ENCODE peak calls at places on chromosomes 5 and 9, in eight cellular contexts. S, O, P, V, E, Z, C and B are unnamed samples. For H3K27me3 and H3K36me3, the result is how much of the 10 kb centered on the place peaks cover.

GRCh38 chr9:109014267-109015025 is 1.1 kb upstream of the CTNNAL1 start:
- DNase-seq in S (no peak), O (peak), P (peak), V (no peak), E (no peak), Z (peak), C (no peak), B (no peak)

GRCh38 chr5:14767942-14768837 is 103.4 kb downstream of the ANKH start:
- DNase-seq in S (no peak), O (no peak), P (no peak), V (no peak), E (no peak), Z (no peak), C (no peak), B (no peak)

GRCh38 chr5:125198270-125198974 is 452.0 kb upstream of the ZNF608 start:
- DNase-seq in S (peak), O (peak), P (no peak), V (peak), E (peak), Z (peak), C (no peak), B (no peak)

GRCh38 chr9:122179054-122179689 is 19.5 kb downstream of the MORN5 start:
- DNase-seq in S (no peak), O (no peak), P (no peak), V (no peak), E (no peak), Z (no peak), C (no peak), B (no peak)

GRCh38 chr5:54520438-54520846 is 2.9 kb downstream of the SNX18 start:
- DNase-seq in S (no peak), O (peak), P (peak), V (peak), E (no peak), Z (peak), C (no peak), B (no peak)

GRCh38 chr5:179113945-179114641 is 53.9 kb downstream of the ZNF354C start:
- DNase-seq in S (no peak), O (no peak), P (peak), V (no peak), E (no peak), Z (no peak), C (no peak), B (no peak)

GRCh38 chr5:148831590-148832565 is 5.5 kb downstream of the ADRB2 start:
- DNase-seq in S (no peak), O (no peak), P (no peak), V (no peak), E (no peak), Z (no peak), C (no peak), B (no peak)

GRCh38 chr9:123331303-123331702 is 24.7 kb upstream of the CRB2 start:
- DNase-seq in S (no peak), O (no peak), P (no peak), V (no peak), E (no peak), Z (no peak), C (no peak), B (no peak)

GRCh38 chr9:75644649-75645048 is 245.8 kb upstream of the PCSK5 start:
- DNase-seq in S (no peak), O (no peak), P (peak), V (no peak), E (no peak), Z (no peak), C (no peak), B (no peak)

GRCh38 chr5:73747696-73748380 is 121.8 kb downstream of the ARHGEF28 start:
- DNase-seq in S (no peak), O (no peak), P (no peak), V (no peak), E (no peak), Z (no peak), C (no peak), B (no peak)

GRCh38 chr5:131384616-131385214 is 120.9 kb downstream of the CDC42SE2 start:
- DNase-seq in S (no peak), O (peak), P (no peak), V (no peak), E (no peak), Z (no peak), C (no peak), B (no peak)

GRCh38 chr9:5510360-5510931 is at the start of gene PDCD1LG2:
- DNase-seq in S (no peak), O (peak), P (no peak), V (no peak), E (peak), Z (peak), C (no peak), B (no peak)

GRCh38 chr5:167294861-167295685 is 996.4 kb upstream of the WWC1 start:
- DNase-seq in S (no peak), O (peak), P (no peak), V (no peak), E (peak), Z (peak), C (peak), B (no peak)

GRCh38 chr9:3385871-3386270 is 139.9 kb downstream of the RFX3 start:
- DNase-seq in S (no peak), O (no peak), P (no peak), V (no peak), E (no peak), Z (no peak), C (no peak), B (no peak)

GRCh38 chr5:150461231-150461630 is 11.7 kb upstream of the RPS14 start:
- DNase-seq in S (no peak), O (no peak), P (peak), V (no peak), E (no peak), Z (no peak), C (no peak), B (no peak)

GRCh38 chr9:115997923-115998322 is 155.7 kb upstream of the PAPPA start:
- DNase-seq in S (no peak), O (peak), P (no peak), V (no peak), E (peak), Z (peak), C (no peak), B (no peak)

GRCh38 chr9:95887926-95888497 is 12.5 kb downstream of the ERCC6L2 start:
- DNase-seq in S (no peak), O (no peak), P (no peak), V (no peak), E (no peak), Z (no peak), C (no peak), B (peak)

GRCh38 chr9:112780637-112781036 is 30.1 kb downstream of the SNX30 start:
- DNase-seq in S (no peak), O (peak), P (no peak), V (no peak), E (no peak), Z (no peak), C (no peak), B (no peak)

GRCh38 chr5:66891184-66891925 is 295.2 kb downstream of the MAST4 start:
- DNase-seq in S (no peak), O (peak), P (no peak), V (peak), E (no peak), Z (peak), C (no peak), B (no peak)

GRCh38 chr9:93809204-93809940 is 145.8 kb downstream of the BARX1 start:
- DNase-seq in S (no peak), O (no peak), P (peak), V (no peak), E (no peak), Z (no peak), C (no peak), B (no peak)

GRCh38 chr9:93824386-93825294 is 130.5 kb downstream of the BARX1 start:
- DNase-seq in S (no peak), O (no peak), P (no peak), V (no peak), E (no peak), Z (no peak), C (no peak), B (no peak)

GRCh38 chr5:76177974-76178373 is 94.8 kb downstream of the SV2C start:
- DNase-seq in S (no peak), O (no peak), P (no peak), V (no peak), E (no peak), Z (no peak), C (no peak), B (no peak)

GRCh38 chr9:36548454-36548853 is 24.2 kb upstream of the MELK start:
- DNase-seq in S (no peak), O (no peak), P (no peak), V (no peak), E (no peak), Z (no peak), C (no peak), B (no peak)

GRCh38 chr5:138661342-138661975 is 86.3 kb upstream of the HSPA9 start:
- DNase-seq in S (no peak), O (no peak), P (no peak), V (no peak), E (no peak), Z (no peak), C (no peak), B (no peak)

DNA sequence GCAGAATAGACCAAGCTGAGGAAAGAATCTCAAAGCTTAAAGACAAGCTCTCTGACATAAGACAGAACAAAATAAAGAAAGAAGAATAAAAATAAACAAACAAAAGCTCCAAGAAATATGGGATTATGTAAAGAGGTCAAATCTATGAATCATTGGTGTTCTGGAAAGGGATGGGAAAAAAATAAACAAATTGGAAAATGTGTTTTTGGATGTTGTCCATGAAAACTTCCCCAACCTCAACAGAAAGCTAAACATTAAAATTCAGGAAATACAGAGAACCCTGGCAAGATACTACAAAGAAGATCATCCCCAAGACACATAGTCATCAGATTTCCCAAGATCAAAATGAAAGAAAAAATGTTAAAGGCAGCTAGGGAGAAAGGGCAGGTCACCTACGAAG is 662.0 kb upstream of the CDH18 start:
- DNase-seq in S (no peak), O (no peak), P (no peak), V (no peak), E (no peak), Z (no peak), C (no peak), B (no peak)
- H3K4me3 ChIP-seq in S (no peak), O (no peak), P (no peak), V (no peak), E (no peak), Z (no peak), C (no peak), B (no peak)

DNA sequence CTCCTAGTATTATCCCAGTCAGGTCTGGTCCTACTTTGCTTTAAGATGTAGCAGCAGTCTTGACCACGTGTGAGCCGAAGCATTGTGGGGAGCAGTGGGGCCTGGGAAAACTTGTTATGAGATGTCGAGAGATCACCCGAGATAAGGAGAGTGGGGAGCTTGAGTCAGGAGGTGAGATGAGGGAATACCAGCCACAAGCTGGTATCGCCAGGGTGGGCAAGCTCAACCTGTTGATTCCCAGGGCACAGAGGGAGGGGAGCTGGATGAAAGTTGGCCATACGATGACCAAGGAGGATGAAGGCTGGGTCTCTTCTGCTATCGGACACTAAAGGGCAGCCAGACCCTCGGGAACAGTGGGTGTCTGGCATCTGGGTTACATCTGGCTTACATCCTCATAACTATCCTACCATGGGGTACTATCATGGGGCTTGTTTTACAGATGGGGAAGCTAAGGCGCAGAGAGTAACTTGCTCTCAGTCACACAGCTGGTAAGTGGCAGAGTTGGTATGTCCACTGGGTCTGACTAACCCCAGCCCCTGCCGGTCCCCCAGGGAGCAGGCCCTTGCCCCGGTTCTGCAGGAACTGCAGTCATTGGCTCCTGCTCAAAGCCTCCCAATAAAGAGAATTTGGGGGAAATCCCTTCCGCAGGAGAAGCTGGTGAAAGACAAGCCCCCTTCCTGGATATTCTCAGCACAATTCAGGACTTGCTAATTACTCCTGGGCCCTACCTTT is 13.4 kb upstream of the TIFAB start:
- DNase-seq in S (no peak), O (no peak), P (no peak), V (no peak), E (no peak), Z (no peak), C (no peak), B (no peak)
- H3K27me3 ChIP-seq in S (under half), O (under half), P (half or more), V (under half), E (under half), Z (half or more), C (under half), B (under half)

GRCh38 chr5:16675747-16676255 is 59.0 kb upstream of the RETREG1 start:
- DNase-seq in S (no peak), O (no peak), P (no peak), V (no peak), E (no peak), Z (no peak), C (no peak), B (no peak)
- H3K36me3 ChIP-seq in S (under half), O (half or more), P (half or more), V (half or more), E (under half), Z (under half), C (under half), B (under half)

DNA sequence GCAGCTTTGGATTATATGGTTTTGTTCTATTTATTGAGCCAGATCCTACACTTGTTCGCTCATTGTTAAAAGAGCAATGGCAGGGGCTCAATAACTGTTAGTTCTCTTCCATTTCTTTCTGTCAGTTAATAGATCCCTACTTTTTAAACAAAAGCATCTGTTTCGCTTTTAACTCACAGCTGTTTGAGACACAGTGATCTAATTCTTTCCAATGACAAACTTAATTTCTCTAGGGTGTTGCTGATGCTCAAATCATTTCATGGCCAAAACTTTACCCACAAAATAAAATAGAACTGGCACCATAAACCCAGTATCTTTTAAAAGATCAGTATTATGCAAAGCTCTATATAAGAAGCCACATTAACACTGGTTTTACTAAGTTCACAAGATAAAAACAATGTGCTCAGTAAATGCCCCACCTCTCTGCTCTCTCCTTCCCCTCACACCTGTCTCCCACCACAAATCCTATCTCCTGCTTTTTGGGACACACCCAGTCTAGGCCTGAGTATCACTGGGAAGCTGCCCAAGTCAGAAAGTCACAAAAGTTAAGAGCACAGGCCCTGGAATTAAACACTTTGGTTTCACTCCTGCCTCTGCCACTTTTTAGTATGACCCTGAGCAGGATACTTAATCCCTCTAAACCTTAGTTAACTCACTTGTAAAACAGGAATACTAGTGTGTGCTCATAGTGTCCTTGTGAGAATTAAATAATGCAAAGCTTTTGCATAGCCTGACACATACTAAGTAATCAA is 11.4 kb downstream of the C5 start:
- DNase-seq in S (no peak), O (no peak), P (no peak), V (no peak), E (no peak), Z (no peak), C (no peak), B (no peak)
- H3K4me3 ChIP-seq in S (no peak), O (no peak), P (no peak), V (no peak), E (no peak), Z (no peak), C (no peak), B (no peak)

DNA sequence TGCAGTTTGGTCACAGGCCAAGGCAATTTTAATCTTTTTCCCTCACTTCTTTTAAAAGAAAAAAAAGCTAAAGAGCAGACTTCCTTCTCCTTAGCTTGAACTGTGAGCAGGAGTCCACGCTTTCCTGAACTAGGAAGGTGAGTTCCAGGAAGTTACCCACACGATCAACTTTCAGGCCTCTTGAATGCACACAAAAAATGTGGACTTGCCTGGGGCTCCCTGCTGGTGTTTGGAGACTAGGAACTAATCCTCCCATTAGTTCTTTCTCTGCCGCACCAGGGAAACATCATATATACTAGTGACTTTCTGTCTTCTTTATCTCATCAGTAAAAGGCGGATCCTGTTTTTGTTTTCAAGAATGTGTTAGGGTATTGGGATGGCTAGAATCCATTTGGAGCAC is 240.0 kb downstream of the GOLPH3 start:
- DNase-seq in S (no peak), O (no peak), P (peak), V (no peak), E (no peak), Z (no peak), C (no peak), B (no peak)
- H3K27me3 ChIP-seq in S (under half), O (half or more), P (under half), V (under half), E (under half), Z (half or more), C (under half), B (under half)

DNA sequence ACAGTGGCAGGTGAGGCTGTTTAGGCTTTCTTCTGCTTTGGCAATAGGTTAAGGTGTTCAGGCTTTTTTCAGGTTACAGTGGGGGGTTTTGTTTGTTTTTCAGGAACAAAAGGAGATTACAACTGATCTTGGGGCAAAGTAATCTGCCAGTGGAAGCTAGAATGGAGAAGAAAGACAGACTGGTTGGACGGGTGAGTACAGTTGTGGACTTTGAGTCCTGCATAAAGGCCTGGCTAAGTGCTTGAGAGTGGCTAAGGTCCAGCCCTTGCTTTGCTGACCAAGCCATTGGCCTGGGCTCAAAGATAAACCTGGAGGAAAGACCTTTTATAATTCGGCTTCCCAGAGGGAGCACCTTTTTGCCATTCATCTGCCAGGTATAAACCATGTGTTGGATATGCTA is 63.1 kb downstream of the MTMR12 start:
- DNase-seq in S (no peak), O (no peak), P (no peak), V (no peak), E (no peak), Z (no peak), C (no peak), B (no peak)
- H3K36me3 ChIP-seq in S (under half), O (under half), P (half or more), V (half or more), E (under half), Z (under half), C (under half), B (half or more)

GRCh38 chr9:78127271-78128225 is 95.9 kb upstream of the GNAQ start:
- DNase-seq in S (no peak), O (no peak), P (no peak), V (no peak), E (no peak), Z (no peak), C (no peak), B (no peak)

GRCh38 chr9:78130853-78131252 is 99.2 kb upstream of the GNAQ start:
- DNase-seq in S (no peak), O (no peak), P (no peak), V (no peak), E (no peak), Z (no peak), C (no peak), B (no peak)

GRCh38 chr9:78132688-78133033 is 101.0 kb upstream of the GNAQ start:
- DNase-seq in S (no peak), O (no peak), P (no peak), V (no peak), E (no peak), Z (peak), C (no peak), B (no peak)

GRCh38 chr9:78131969-78132687 is 100.5 kb upstream of the GNAQ start:
- DNase-seq in S (no peak), O (peak), P (no peak), V (no peak), E (no peak), Z (peak), C (no peak), B (no peak)

GRCh38 chr9:78130004-78130403 is 98.4 kb upstream of the GNAQ start:
- DNase-seq in S (no peak), O (no peak), P (peak), V (no peak), E (no peak), Z (no peak), C (peak), B (no peak)
- H3K4me3 ChIP-seq in S (no peak), O (no peak), P (no peak), V (no peak), E (no peak), Z (no peak), C (no peak), B (no peak)